ENCODE peak calls at places on chromosomes 13 and 19, in five cellular contexts. K is cardiac fibroblast, P is lower leg skin, W is fibroblast of mammary gland, J is K562. Z is an unnamed sample.

GRCh38 chr13:106373304-106373988 is 162.0 kb downstream of the EFNB2 start:
- DNase-seq in K (no peak), P (no peak), W (no peak), J (no peak), Z (peak; percentile 77)

GRCh38 chr19:6103217-6103644 is 7.1 kb downstream of the RFX2 start:
- DNase-seq in K (peak; percentile 92), P (peak; percentile 86), W (peak; percentile 92), J (no peak), Z (no peak)

GRCh38 chr13:111314852-111315251 is 5.6 kb upstream of the TEX29 start:
- DNase-seq in K (no peak), P (no peak), W (no peak), J (no peak), Z (no peak)

GRCh38 chr13:24619302-24619701 is 60.9 kb upstream of the ATP12A start:
- DNase-seq in K (no peak), P (no peak), W (no peak), J (no peak), Z (no peak)

GRCh38 chr19:5147971-5148793 is 179.3 kb downstream of the KDM4B start:
- DNase-seq in K (no peak), P (peak; percentile 66), W (peak; percentile 64), J (no peak), Z (peak; percentile 1)

GRCh38 chr13:101026736-101027398 is 352.3 kb upstream of the TMTC4 start:
- DNase-seq in K (no peak), P (no peak), W (no peak), J (no peak), Z (no peak)

GRCh38 chr13:40653558-40654318 is 12.7 kb downstream of the FOXO1 start:
- DNase-seq in K (peak; percentile 31), P (no peak), W (no peak), J (no peak), Z (peak; percentile 60)

GRCh38 chr19:50601407-50602088 is 33.3 kb upstream of the LRRC4B start:
- DNase-seq in K (no peak), P (no peak), W (no peak), J (peak; percentile 76), Z (no peak)

GRCh38 chr13:109243311-109243951 is 543.0 kb downstream of the IRS2 start:
- DNase-seq in K (peak; percentile 98), P (no peak), W (peak; percentile 88), J (no peak), Z (no peak)

GRCh38 chr13:99606322-99607089 is 105.2 kb downstream of the TM9SF2 start:
- DNase-seq in K (peak; percentile 82), P (peak; percentile 82), W (peak; percentile 71), J (peak; percentile 95), Z (peak; percentile 95)

GRCh38 chr19:30781047-30781446 is 408.9 kb downstream of the ZNF536 start:
- DNase-seq in K (no peak), P (no peak), W (no peak), J (no peak), Z (no peak)

GRCh38 chr13:44307255-44307654 is 66.4 kb upstream of the SERP2 start:
- DNase-seq in K (peak; percentile 29), P (no peak), W (no peak), J (no peak), Z (no peak)

GRCh38 chr13:86282450-86282849 is 483.2 kb upstream of the SLITRK6 start:
- DNase-seq in K (no peak), P (no peak), W (no peak), J (no peak), Z (peak; percentile 10)

GRCh38 chr19:17947815-17948473 is 15.1 kb downstream of the CCDC124 start:
- DNase-seq in K (peak; percentile 89), P (peak; percentile 84), W (peak; percentile 83), J (peak; percentile 97), Z (peak; percentile 97)

GRCh38 chr19:10146142-10146541 is 26.4 kb upstream of the EIF3G start:
- DNase-seq in K (no peak), P (no peak), W (no peak), J (no peak), Z (no peak)

GRCh38 chr19:27794444-27795042 is 1418.4 kb downstream of the UQCRFS1 start:
- DNase-seq in K (peak; percentile 50), P (no peak), W (peak; percentile 37), J (peak; percentile 40), Z (peak; percentile 29)

GRCh38 chr19:33199441-33200265 is 5.5 kb downstream of the LRP3 start:
- DNase-seq in K (peak; percentile 4), P (no peak), W (no peak), J (no peak), Z (no peak)

GRCh38 chr19:1470864-1471513 is 8.0 kb downstream of the C19orf25 start:
- DNase-seq in K (no peak), P (no peak), W (no peak), J (no peak), Z (no peak)
- H3K4me3 ChIP-seq in K (peak overlapping the region; percentile 14), P (no peak overlapping the region), W (no peak overlapping the region), J (no peak overlapping the region), Z (no peak overlapping the region)

DNA sequence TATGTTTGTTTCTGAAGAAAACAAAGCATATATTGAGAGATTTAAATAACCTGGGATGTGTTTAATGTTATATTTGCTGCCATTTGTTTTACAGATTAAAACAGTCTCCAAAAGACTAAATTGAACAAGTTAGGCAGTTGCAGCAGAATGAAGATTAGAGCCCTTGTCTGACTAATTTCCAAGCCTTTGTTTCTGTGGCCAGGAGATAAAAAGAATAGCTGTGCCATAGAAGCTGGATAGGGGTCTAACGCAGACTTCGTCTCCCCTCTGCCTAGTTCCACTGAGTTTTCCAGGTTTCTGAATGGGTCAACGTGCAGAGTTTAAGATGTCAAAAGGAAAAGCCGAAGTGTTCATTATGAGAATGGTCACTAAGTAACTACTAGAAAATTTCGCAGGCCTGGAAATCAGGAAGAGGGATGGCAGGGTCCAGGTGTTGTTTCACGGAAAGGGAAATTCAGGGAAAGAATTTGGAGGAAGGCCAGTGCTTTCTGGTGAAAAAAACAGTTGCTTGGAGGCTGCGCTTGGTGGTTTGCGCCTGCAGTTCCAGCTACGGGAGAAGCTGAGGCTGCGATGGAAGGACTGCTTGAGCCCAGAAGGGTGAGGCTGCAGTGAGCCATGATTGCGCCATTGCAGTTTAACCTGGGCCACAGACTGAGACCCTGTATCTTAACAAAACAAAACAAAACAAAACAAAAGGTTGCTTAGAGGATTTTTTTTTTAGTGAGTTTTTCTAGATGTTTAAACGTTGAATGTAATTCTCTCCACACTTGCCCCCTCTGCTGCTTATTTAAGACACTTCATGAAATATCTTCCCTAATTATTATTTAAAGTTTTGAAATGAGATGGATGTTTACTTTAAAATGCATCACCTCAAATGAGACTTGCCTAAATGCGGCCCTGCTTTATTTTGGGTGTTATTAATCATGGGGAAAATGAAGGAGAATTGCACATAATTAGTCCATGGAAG is 75.2 kb upstream of the TRPC4 start:
- DNase-seq in K (peak; percentile 28), P (no peak), W (no peak), J (no peak), Z (no peak)
- TF ChIP-seq CTCF in K (no peak), P (no peak), W (no peak), J (no peak), Z (no peak)

GRCh38 chr19:1360126-1360817 is 23.4 kb upstream of the NDUFS7 start:
- DNase-seq in K (no peak), P (no peak), W (no peak), J (no peak), Z (no peak)

GRCh38 chr19:1362385-1363257 is 21.1 kb upstream of the NDUFS7 start:
- DNase-seq in K (no peak), P (no peak), W (no peak), J (no peak), Z (no peak)

GRCh38 chr19:1363599-1363998 is 20.1 kb upstream of the NDUFS7 start:
- DNase-seq in K (no peak), P (no peak), W (no peak), J (no peak), Z (no peak)

GRCh38 chr19:1360818-1361461 is 22.8 kb upstream of the NDUFS7 start:
- DNase-seq in K (peak; percentile 76), P (peak; percentile 47), W (peak; percentile 90), J (no peak), Z (no peak)

GRCh38 chr19:1361601-1362384 is 21.9 kb upstream of the NDUFS7 start:
- DNase-seq in K (peak; percentile 84), P (no peak), W (peak; percentile 83), J (no peak), Z (no peak)
- H3K4me3 ChIP-seq in K (peak overlapping the region; percentile 25), P (no peak overlapping the region), W (peak overlapping the region; percentile 34), J (no peak overlapping the region), Z (no peak overlapping the region)

GRCh38 chr13:79775830-79776229 is 294.9 kb downstream of the NDFIP2 start:
- DNase-seq in K (peak; percentile 89), P (no peak), W (peak; percentile 80), J (no peak), Z (peak; percentile 57)
- TF ChIP-seq CTCF in K (peak; percentile 71), P (no peak), W (peak; percentile 80), J (no peak), Z (peak; percentile 56)

GRCh38 chr13:33265607-33266006 is 19.9 kb downstream of the STARD13 start:
- DNase-seq in K (no peak), P (no peak), W (no peak), J (no peak), Z (no peak)
- H3K4me3 ChIP-seq in K (no peak overlapping the region), P (no peak overlapping the region), W (no peak overlapping the region), J (no peak overlapping the region), Z (no peak overlapping the region)

GRCh38 chr13:45728759-45729158 is 26.6 kb downstream of the CBY2 start:
- DNase-seq in K (no peak), P (no peak), W (no peak), J (peak; percentile 20), Z (peak; percentile 66)
- TF ChIP-seq CTCF in K (peak; percentile 15), P (no peak), W (peak; percentile 3), J (peak; percentile 56), Z (peak; percentile 68)